ENCODE peak calls at places on chromosomes 5 and 9, in six cellular contexts. I is glutamatergic neuron, R is cardiac muscle cell, Y is tibial artery, P is psoas muscle, T is hepatocyte. D is an unnamed sample.

GRCh38 chr5:74209566-74209965 is 431.0 kb downstream of the ENC1 start:
- DNase-seq in R (no peak), P (no peak), I (no peak), T (no peak), Y (no peak), D (no peak)

GRCh38 chr5:124670672-124671592 is 75.5 kb downstream of the ZNF608 start:
- DNase-seq in R (no peak), P (no peak), T (no peak), Y (no peak), I (no peak), D (no peak)

GRCh38 chr9:137631608-137632431 is 13.0 kb downstream of the EHMT1 start:
- DNase-seq in Y (no peak), P (no peak), I (no peak), R (no peak), T (no peak), D (no peak)

GRCh38 chr9:111598730-111599091 is 736 bp downstream of the PTGR1 start:
- DNase-seq in I (no peak), T (peak; percentile 51), P (peak; percentile 71), Y (peak; percentile 63), R (peak; percentile 65), D (peak; percentile 10)

GRCh38 chr5:163377982-163378381 is 59.4 kb upstream of the CCNG1 start:
- DNase-seq in T (no peak), R (no peak), Y (no peak), P (no peak), I (no peak), D (no peak)

GRCh38 chr5:132086277-132086794 is 12.7 kb downstream of the CSF2 start:
- DNase-seq in I (no peak), R (peak; percentile 98), Y (peak; percentile 67), T (peak; percentile 63), P (peak; percentile 68), D (no peak)

GRCh38 chr9:99693888-99694287 is 127.8 kb upstream of the NR4A3 start:
- DNase-seq in R (peak; percentile 11), P (no peak), T (no peak), I (no peak), Y (no peak), D (no peak)

GRCh38 chr5:164934561-164934960 is 1429.1 kb downstream of the MAT2B start:
- DNase-seq in R (no peak), Y (no peak), T (no peak), P (no peak), I (no peak), D (no peak)

GRCh38 chr5:13939647-13940046 is 4.8 kb downstream of the DNAH5 start:
- DNase-seq in R (no peak), Y (no peak), I (no peak), T (no peak), P (no peak), D (no peak)

GRCh38 chr5:137995077-137995746 is 37.7 kb downstream of the FAM13B start:
- DNase-seq in R (peak; percentile 56), I (no peak), T (no peak), Y (no peak), P (no peak), D (no peak)

GRCh38 chr9:27634879-27635278 is 61.6 kb upstream of the C9orf72 start:
- DNase-seq in Y (no peak), T (no peak), P (no peak), R (no peak), I (no peak), D (no peak)

GRCh38 chr9:132008184-132008781 is 71.4 kb downstream of the MED27 start:
- DNase-seq in R (no peak), P (no peak), I (no peak), Y (no peak), T (no peak), D (no peak)

GRCh38 chr5:5933651-5934050 is 444.7 kb downstream of the MED10 start:
- DNase-seq in R (no peak), P (no peak), Y (no peak), I (no peak), T (no peak), D (no peak)
- TF ChIP-seq CTCF in R (no peak), P (no peak), Y (no peak), I (no peak), T (no peak), D (no peak)

GRCh38 chr9:75164573-75164972 is 76.3 kb downstream of the OSTF1 start:
- DNase-seq in Y (no peak), P (no peak), I (no peak), T (no peak), R (no peak), D (no peak)

GRCh38 chr9:75163764-75164163 is 75.5 kb downstream of the OSTF1 start:
- DNase-seq in T (no peak), I (no peak), Y (no peak), P (no peak), R (no peak), D (no peak)

GRCh38 chr9:75156838-75157237 is 68.5 kb downstream of the OSTF1 start:
- DNase-seq in P (no peak), R (no peak), Y (no peak), T (no peak), I (no peak), D (no peak)

GRCh38 chr9:75167281-75167680 is 79.0 kb downstream of the OSTF1 start:
- DNase-seq in I (no peak), P (no peak), Y (no peak), R (no peak), T (no peak), D (no peak)

GRCh38 chr9:75161116-75161857 is 73.0 kb downstream of the OSTF1 start:
- DNase-seq in I (no peak), P (no peak), R (peak; percentile 41), Y (no peak), T (no peak), D (no peak)
- TF ChIP-seq CTCF in I (no peak), P (no peak), R (no peak), Y (no peak), T (no peak), D (no peak)

GRCh38 chr5:94969174-94969573 is 315.7 kb downstream of the MCTP1 start:
- DNase-seq in Y (no peak), T (peak; percentile 8), P (no peak), I (no peak), R (peak; percentile 42), D (no peak)

GRCh38 chr5:94967525-94967924 is 317.4 kb downstream of the MCTP1 start:
- DNase-seq in R (no peak), P (no peak), T (no peak), Y (no peak), I (no peak), D (no peak)

GRCh38 chr5:94972268-94972667 is 312.6 kb downstream of the MCTP1 start:
- DNase-seq in Y (no peak), I (no peak), R (no peak), T (no peak), P (no peak), D (no peak)

DNA sequence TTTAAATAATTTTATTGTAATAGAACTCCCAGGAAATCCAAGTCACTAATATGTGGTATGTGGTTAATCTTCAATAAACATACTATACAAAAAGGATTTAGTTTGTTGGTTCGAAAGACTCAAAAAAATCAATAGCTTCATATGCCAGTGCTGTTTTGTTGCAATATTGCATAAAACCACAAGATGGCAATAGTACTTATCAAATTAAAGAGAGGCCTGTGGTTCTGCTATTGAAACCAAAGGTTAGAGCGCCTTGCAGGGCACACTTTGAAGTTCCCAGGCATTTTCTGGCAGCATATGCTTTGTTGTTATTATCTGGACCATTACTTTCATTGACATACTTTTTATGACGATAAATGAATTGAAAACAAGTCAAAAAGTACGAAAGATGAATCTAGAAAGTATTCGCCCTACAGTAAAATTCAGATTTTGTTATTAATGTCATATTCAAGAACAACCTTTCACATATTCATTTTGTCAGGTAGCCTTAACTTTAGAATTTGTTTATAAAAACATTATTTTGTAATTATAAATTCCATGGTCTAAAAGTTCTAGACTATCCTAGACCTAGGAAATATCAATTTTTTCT is 316.3 kb downstream of the MCTP1 start:
- DNase-seq in R (peak; percentile 78), I (no peak), Y (no peak), T (peak; percentile 81), P (no peak), D (peak; percentile 27)
- TF ChIP-seq CTCF in R (peak; percentile 70), I (peak; percentile 84), Y (peak; percentile 50), T (peak; percentile 86), P (peak; percentile 61), D (peak; percentile 74)

DNA sequence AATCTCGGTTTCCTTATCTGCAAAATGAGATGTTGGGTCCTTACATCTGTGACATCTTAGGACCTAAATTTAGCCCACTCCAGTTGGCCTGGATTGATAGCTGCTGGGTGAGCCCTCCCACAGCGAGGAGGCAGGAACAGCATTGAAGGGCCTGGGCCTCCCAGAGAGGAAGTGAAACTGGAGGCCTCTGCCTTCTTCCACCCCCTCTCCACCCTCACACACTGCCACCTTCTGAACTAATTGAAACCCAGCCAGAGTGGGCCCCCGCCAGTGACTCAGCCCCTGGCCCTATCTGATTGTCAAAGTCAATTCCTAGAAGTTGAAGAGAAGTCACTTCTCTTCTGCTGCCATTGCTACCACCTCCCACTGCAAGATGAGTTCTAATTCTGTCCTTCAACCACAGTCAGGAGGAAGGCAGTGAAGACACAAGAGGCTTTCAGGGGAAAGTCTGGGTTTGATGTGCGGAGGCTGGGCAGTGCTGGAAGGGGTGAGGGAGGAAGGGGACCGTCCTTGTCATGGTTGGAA is 55.2 kb upstream of the NEK6 start:
- DNase-seq in P (peak; percentile 35), I (no peak), Y (peak; percentile 60), R (peak; percentile 43), T (no peak), D (no peak)
- TF ChIP-seq CTCF in P (no peak), I (no peak), Y (no peak), R (no peak), T (no peak), D (no peak)

D was measured in nephron progenitor cell.